ENCODE peak calls at places on chromosomes 13 and 19, in eight cellular contexts. V, K, E, Y, D, T, G and C are unnamed samples.

GRCh38 chr13:110455941-110456340 is 105.6 kb downstream of the RAB20 start:
- DNase-seq in V (peak; percentile 83), K (peak; percentile 70), T (peak; percentile 84), Y (peak; percentile 63), D (peak; percentile 95), G (peak; percentile 74), E (peak; percentile 20), C (peak; percentile 86)

GRCh38 chr19:51136891-51137551 is 5.1 kb upstream of the SIGLEC7 start:
- DNase-seq in T (no peak), D (no peak), G (no peak), V (no peak), K (no peak), E (no peak), Y (no peak), C (no peak)

GRCh38 chr13:80340643-80341097 is 256 bp downstream of the SPRY2 start:
- DNase-seq in T (no peak), D (no peak), E (no peak), G (no peak), K (no peak), V (no peak), Y (no peak), C (no peak)

GRCh38 chr19:46392252-46392801 is 21.0 kb downstream of the CCDC8 start:
- DNase-seq in D (no peak), V (no peak), T (no peak), K (no peak), G (no peak), Y (no peak), E (no peak), C (no peak)

GRCh38 chr13:111666377-111666776 is 345.9 kb downstream of the TEX29 start:
- DNase-seq in V (no peak), K (no peak), G (no peak), E (no peak), D (peak; percentile 23), Y (no peak), T (no peak), C (no peak)

GRCh38 chr13:24668955-24669354 is 11.3 kb upstream of the ATP12A start:
- DNase-seq in Y (no peak), V (peak; percentile 89), T (no peak), E (no peak), K (no peak), G (no peak), D (no peak), C (no peak)

GRCh38 chr19:30439271-30439750 is 67.1 kb downstream of the ZNF536 start:
- DNase-seq in Y (no peak), G (no peak), D (no peak), T (no peak), K (no peak), V (no peak), E (no peak), C (no peak)

GRCh38 chr19:3062165-3063105 is at the start of gene TLE5:
- DNase-seq in Y (peak; percentile 74), T (no peak), V (peak; percentile 80), D (no peak), G (peak; percentile 78), K (no peak), E (no peak), C (peak; percentile 44)

GRCh38 chr13:51328488-51328887 is 11.0 kb upstream of the SERPINE3 start:
- DNase-seq in T (peak; percentile 84), G (no peak), D (peak; percentile 94), E (no peak), Y (no peak), K (peak; percentile 51), V (no peak), C (no peak)

GRCh38 chr13:37646531-37646930 is 48.0 kb upstream of the POSTN start:
- DNase-seq in E (no peak), Y (no peak), G (no peak), D (no peak), T (no peak), V (no peak), K (no peak), C (no peak)

GRCh38 chr19:10074153-10074552 is 12.0 kb upstream of the SHFL start:
- DNase-seq in D (no peak), E (no peak), K (no peak), T (no peak), Y (no peak), V (no peak), G (no peak), C (no peak)

GRCh38 chr19:17043744-17044143 is 17.1 kb upstream of the CPAMD8 start:
- DNase-seq in V (no peak), T (no peak), K (no peak), D (no peak), G (no peak), E (no peak), Y (no peak), C (no peak)

GRCh38 chr13:103324641-103325040 is 258.4 kb upstream of the SLC10A2 start:
- DNase-seq in Y (no peak), V (no peak), K (no peak), G (no peak), E (no peak), D (no peak), T (no peak), C (no peak)

GRCh38 chr13:23321534-23322241 is 111.8 kb downstream of the SACS start:
- DNase-seq in K (no peak), D (no peak), T (no peak), E (peak; percentile 67), Y (peak; percentile 56), G (peak; percentile 38), V (peak; percentile 17), C (no peak)

GRCh38 chr13:66586489-66586888 is 643.6 kb downstream of the PCDH9 start:
- DNase-seq in V (no peak), K (no peak), E (no peak), T (no peak), Y (no peak), D (no peak), G (no peak), C (no peak)

GRCh38 chr13:78660130-78660857 is 1.3 kb upstream of the OBI1 start:
- DNase-seq in K (no peak), Y (no peak), G (no peak), V (peak; percentile 11), E (no peak), T (no peak), D (peak; percentile 46), C (no peak)

GRCh38 chr19:55437410-55437809 is 5.7 kb downstream of the SHISA7 start:
- DNase-seq in V (no peak), E (no peak), Y (no peak), D (peak; percentile 88), G (peak; percentile 52), T (peak; percentile 85), K (no peak), C (no peak)

GRCh38 chr19:4503224-4504170 is 14.8 kb downstream of the PLIN4 start:
- DNase-seq in G (no peak), V (no peak), Y (no peak), T (no peak), D (no peak), K (no peak), E (no peak), C (no peak)

GRCh38 chr13:73303858-73304257 is 245.1 kb downstream of the KLF5 start:
- DNase-seq in K (no peak), G (no peak), E (no peak), Y (no peak), D (peak; percentile 29), T (no peak), V (no peak), C (no peak)

GRCh38 chr19:6056282-6056741 is 54.0 kb downstream of the RFX2 start:
- DNase-seq in K (no peak), E (no peak), Y (peak; percentile 31), D (no peak), T (no peak), G (no peak), V (peak; percentile 62), C (peak; percentile 39)

GRCh38 chr19:9622531-9622930 is 1.5 kb upstream of the ZNF561 start:
- DNase-seq in Y (no peak), K (no peak), G (no peak), D (no peak), T (no peak), V (no peak), E (no peak), C (no peak)

GRCh38 chr19:13008926-13009787 is 13.9 kb downstream of the NFIX start:
- DNase-seq in K (no peak), D (no peak), V (no peak), E (no peak), T (no peak), Y (no peak), G (no peak), C (no peak)

DNA sequence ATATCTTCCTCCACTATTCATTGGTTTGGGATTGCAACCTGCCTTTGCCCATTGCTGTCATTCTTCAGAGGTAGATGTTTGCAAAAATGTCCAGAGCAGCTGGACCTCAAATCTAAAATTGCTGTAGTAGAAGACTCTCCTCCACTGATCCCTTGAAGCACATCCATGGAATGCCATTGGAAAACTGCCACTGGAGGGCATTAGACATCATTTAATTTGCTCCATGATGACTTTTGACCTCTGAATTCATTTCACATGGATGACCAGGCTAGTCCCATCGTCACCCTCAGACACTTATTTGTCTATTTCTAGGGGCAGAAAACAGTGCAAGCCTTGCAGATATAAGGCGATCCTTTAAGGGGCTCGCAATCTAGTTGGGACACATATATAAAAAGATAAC is 33.9 kb upstream of the FLT1 start:
- DNase-seq in Y (no peak), V (no peak), T (no peak), E (no peak), D (no peak), K (no peak), G (no peak), C (no peak)
- TF ChIP-seq CTCF in Y (no peak), V (no peak), T (no peak), E (no peak), D (no peak), K (no peak), G (no peak), C (no peak)

GRCh38 chr19:34963531-34964406 is at the start of gene ZNF792:
- DNase-seq in Y (peak; percentile 55), T (peak; percentile 82), E (peak; percentile 4), D (peak; percentile 82), G (peak; percentile 69), V (peak; percentile 73), K (peak; percentile 59), C (peak; percentile 71)
- TF ChIP-seq CTCF in Y (no peak), T (no peak), E (no peak), D (no peak), G (no peak), V (no peak), K (no peak), C (no peak)

GRCh38 chr13:30002577-30002976 is 152.2 kb upstream of the UBL3 start:
- DNase-seq in K (no peak), D (no peak), G (no peak), T (no peak), E (peak; percentile 45), V (no peak), Y (no peak), C (no peak)
- TF ChIP-seq CTCF in K (no peak), D (no peak), G (no peak), T (no peak), E (no peak), V (no peak), Y (no peak), C (no peak)

GRCh38 chr13:85771856-85772255 is 27.4 kb downstream of the SLITRK6 start:
- DNase-seq in D (no peak), E (no peak), V (no peak), K (no peak), G (no peak), T (no peak), Y (no peak), C (no peak)

DNA sequence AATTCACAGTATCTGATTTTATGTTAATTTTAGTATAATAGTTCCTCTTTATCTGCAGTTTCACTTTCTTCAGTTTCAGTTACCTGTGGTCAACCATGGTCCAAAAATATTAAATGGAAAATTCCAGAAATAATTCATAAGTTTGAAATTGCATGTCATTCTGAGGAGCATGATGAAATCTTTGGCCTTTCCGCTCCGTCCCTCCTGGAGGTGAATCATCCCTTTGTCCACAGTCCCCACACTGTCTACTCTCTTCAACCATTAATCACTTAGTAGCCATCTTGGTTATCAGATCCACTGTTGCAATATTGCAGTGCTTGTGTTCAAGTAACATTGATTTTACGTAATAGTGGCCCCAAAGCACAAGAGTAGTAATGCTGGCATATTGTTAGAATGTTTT is 26.8 kb downstream of the SLITRK6 start:
- DNase-seq in G (no peak), Y (no peak), T (no peak), D (no peak), V (no peak), E (no peak), K (no peak), C (no peak)
- TF ChIP-seq CTCF in G (no peak), Y (no peak), T (no peak), D (no peak), V (no peak), E (no peak), K (no peak), C (no peak)